ENCODE peak calls at places on chromosomes 5 and 9, in seven cellular contexts. O is neural crest cell, K is GM19239, H is heart right ventricle, A is progenitor cell of endocrine pancreas, R is activated T-cell treated with anti-CD3 and anti-CD28 coated beads for 1 hour, J is GM20000. V is an unnamed sample.

GRCh38 chr5:43231977-43232376 is 40.0 kb downstream of the NIM1K start:
- DNase-seq in O (no peak), K (no peak), H (no peak), A (no peak), R (no peak), J (no peak), V (peak; percentile 9)

GRCh38 chr5:39523821-39524220 is 99.0 kb upstream of the DAB2 start:
- DNase-seq in O (no peak), K (no peak), H (no peak), A (no peak), R (no peak), J (no peak), V (no peak)

GRCh38 chr5:40615586-40616193 is 64.0 kb upstream of the PTGER4 start:
- DNase-seq in O (no peak), K (no peak), H (no peak), A (no peak), R (no peak), J (no peak), V (no peak)

GRCh38 chr9:126705767-126706697 is 92.3 kb downstream of the LMX1B start:
- DNase-seq in O (peak; percentile 52), K (no peak), H (peak; percentile 68), A (no peak), R (peak; percentile 78), J (peak; percentile 75), V (no peak)

GRCh38 chr5:138952962-138953361 is 77.8 kb upstream of the LRRTM2 start:
- DNase-seq in O (no peak), K (no peak), H (no peak), A (no peak), R (no peak), J (no peak), V (no peak)

GRCh38 chr5:71537681-71538080 is 49.5 kb upstream of the MCCC2 start:
- DNase-seq in O (no peak), K (no peak), H (no peak), A (no peak), R (no peak), J (no peak), V (no peak)

GRCh38 chr9:123834907-123835562 is 94.9 kb downstream of the DENND1A start:
- DNase-seq in O (no peak), K (peak; percentile 10), H (no peak), A (no peak), R (no peak), J (peak; percentile 32), V (peak; percentile 13)

GRCh38 chr9:121895836-121896544 is 197.1 kb downstream of the TTLL11 start:
- DNase-seq in O (no peak), K (no peak), H (peak; percentile 24), A (no peak), R (no peak), J (no peak), V (peak; percentile 57)

GRCh38 chr5:141637693-141638419 is 1.1 kb downstream of the RELL2 start:
- DNase-seq in O (peak; percentile 62), K (peak; percentile 32), H (peak; percentile 62), A (peak; percentile 62), R (peak; percentile 36), J (peak; percentile 70), V (no peak)

GRCh38 chr5:149406203-149406978 is 27.3 kb upstream of the IL17B start:
- DNase-seq in O (no peak), K (no peak), H (peak; percentile 68), A (no peak), R (no peak), J (no peak), V (no peak)

GRCh38 chr5:111680737-111681413 is 76.1 kb downstream of the NREP start:
- DNase-seq in O (no peak), K (no peak), H (peak; percentile 14), A (no peak), R (no peak), J (no peak), V (peak; percentile 98)